ENCODE peak calls at places on chromosomes 1 and 21, in eight cellular contexts. G is HS-5; X is germinal center; A is AG10803; V is omental fat pad; W is naive thymus-derived CD8-positive, alpha-beta T cell; M is GM06990; O is ecto neural progenitor cell. I is an unnamed sample.

GRCh38 chr1:201941420-201942128 is 4.8 kb downstream of the LMOD1 start:
- DNase-seq in O (peak; percentile 92), W (no peak), M (no peak), V (no peak), X (no peak), A (no peak), G (no peak), I (no peak)

GRCh38 chr1:157197906-157198435 is 59.8 kb upstream of the ETV3 start:
- DNase-seq in V (no peak), X (no peak), W (no peak), A (no peak), O (no peak), M (no peak), G (no peak), I (no peak)

GRCh38 chr21:38937844-38938243 is 132.1 kb downstream of the ETS2 start:
- DNase-seq in M (no peak), O (no peak), V (no peak), X (no peak), G (no peak), W (no peak), A (no peak), I (no peak)

GRCh38 chr1:184759097-184759496 is 4.4 kb upstream of the EDEM3 start:
- DNase-seq in W (no peak), O (no peak), G (no peak), A (no peak), X (no peak), M (no peak), V (no peak), I (no peak)

GRCh38 chr1:242411906-242412305 is 112.6 kb downstream of the PLD5 start:
- DNase-seq in X (no peak), V (no peak), G (no peak), O (no peak), W (no peak), A (no peak), M (no peak), I (no peak)

GRCh38 chr1:92481598-92482403 is 4.9 kb downstream of the GFI1 start:
- DNase-seq in A (no peak), W (no peak), M (peak; percentile 36), V (no peak), G (no peak), O (peak; percentile 61), X (no peak), I (no peak)

GRCh38 chr1:18452550-18452949 is 28.2 kb upstream of the KLHDC7A start:
- DNase-seq in O (no peak), V (no peak), A (no peak), M (no peak), W (peak; percentile 17), X (peak; percentile 73), G (no peak), I (no peak)

GRCh38 chr1:2130156-2130555 is 64.4 kb downstream of the FAAP20 start:
- DNase-seq in X (no peak), G (no peak), W (no peak), V (no peak), A (no peak), M (no peak), O (no peak), I (no peak)

GRCh38 chr1:28264897-28265296 is 5.6 kb downstream of the SESN2 start:
- DNase-seq in A (no peak), W (no peak), O (no peak), G (no peak), X (no peak), M (no peak), V (no peak), I (no peak)

GRCh38 chr1:41889506-41890414 is 29.0 kb downstream of the HIVEP3 start:
- DNase-seq in X (no peak), M (no peak), G (no peak), V (no peak), W (no peak), A (no peak), O (peak; percentile 33), I (no peak)

GRCh38 chr1:31567956-31568570 is 8.3 kb upstream of the TINAGL1 start:
- DNase-seq in G (no peak), A (peak; percentile 76), W (no peak), M (no peak), O (no peak), V (no peak), X (no peak), I (no peak)

GRCh38 chr1:167738158-167738557 is 16.4 kb downstream of the MPZL1 start:
- DNase-seq in A (no peak), W (no peak), V (no peak), O (no peak), G (no peak), X (no peak), M (no peak), I (no peak)

GRCh38 chr1:50422946-50423669 is at the start of gene DMRTA2:
- DNase-seq in X (no peak), A (no peak), O (peak; percentile 91), W (no peak), G (no peak), V (no peak), M (no peak), I (no peak)

GRCh38 chr1:230891413-230891812 is 23.1 kb upstream of the C1orf198 start:
- DNase-seq in M (no peak), X (no peak), W (no peak), G (no peak), V (no peak), O (no peak), A (peak; percentile 31), I (no peak)

GRCh38 chr1:197519741-197520334 is 251.8 kb downstream of the CRB1 start:
- DNase-seq in V (no peak), X (peak; percentile 17), O (no peak), M (no peak), G (no peak), W (peak; percentile 18), A (peak; percentile 15), I (no peak)

GRCh38 chr1:60162941-60163340 is 89.4 kb upstream of the C1orf87 start:
- DNase-seq in A (no peak), W (no peak), O (no peak), G (no peak), X (no peak), V (no peak), M (no peak), I (no peak)

GRCh38 chr1:47212636-47213229 is 19.3 kb downstream of the TAL1 start:
- DNase-seq in G (no peak), M (no peak), W (no peak), V (no peak), A (no peak), X (no peak), O (no peak), I (no peak)

GRCh38 chr1:30750751-30751291 is 6.8 kb downstream of the LAPTM5 start:
- DNase-seq in W (no peak), G (no peak), M (peak; percentile 79), V (no peak), O (no peak), X (peak; percentile 78), A (no peak), I (no peak)

GRCh38 chr1:235866207-235866912 is at the start of gene LYST:
- DNase-seq in A (peak; percentile 55), G (no peak), X (peak; percentile 54), V (no peak), M (peak; percentile 79), O (peak; percentile 66), W (no peak), I (peak; percentile 76)

GRCh38 chr1:41658444-41659158 is 174.1 kb upstream of the EDN2 start:
- DNase-seq in V (no peak), M (no peak), O (no peak), W (no peak), X (no peak), A (no peak), G (no peak), I (no peak)

GRCh38 chr1:40267767-40268187 is 9.7 kb downstream of the ZMPSTE24 start:
- DNase-seq in O (no peak), W (no peak), X (no peak), V (no peak), G (peak; percentile 76), M (no peak), A (peak; percentile 96), I (no peak)